ENCODE peak calls at places on chromosomes 11 and 22, in four cellular contexts. V is IMR-90, K is H1, C is mesenchymal stem cell. L is an unnamed sample.

GRCh38 chr22:50624347-50625130 is 3.4 kb downstream of the ARSA start:
- DNase-seq in C (no peak), K (peak; percentile 29), V (no peak), L (no peak)

GRCh38 chr11:83725718-83726117 is 439.6 kb upstream of the CCDC90B start:
- DNase-seq in C (peak; percentile 4), K (no peak), V (no peak), L (peak; percentile 64)

GRCh38 chr11:37632748-37633147 is 1034.7 kb upstream of the RAG2 start:
- DNase-seq in V (no peak), K (no peak), C (no peak), L (no peak)

GRCh38 chr22:47596176-47596690 is 833.8 kb downstream of the TBC1D22A start:
- DNase-seq in C (no peak), K (no peak), V (no peak), L (no peak)

GRCh38 chr22:20523118-20523983 is 15.9 kb downstream of the MED15 start:
- DNase-seq in K (no peak), V (peak; percentile 59), C (peak; percentile 77), L (peak; percentile 48)

GRCh38 chr11:9082575-9082974 is 8.8 kb downstream of the SCUBE2 start:
- DNase-seq in C (no peak), K (no peak), V (no peak), L (no peak)

GRCh38 chr11:44681698-44682097 is 45.1 kb upstream of the TSPAN18 start:
- DNase-seq in C (peak; percentile 80), K (no peak), V (peak; percentile 64), L (no peak)

GRCh38 chr11:112219476-112220232 is 6.6 kb upstream of the PTS start:
- DNase-seq in C (peak; percentile 81), K (no peak), V (peak; percentile 81), L (peak; percentile 77)

GRCh38 chr22:42080287-42080686 is 787 bp downstream of the SMDT1 start:
- DNase-seq in C (peak; percentile 75), V (peak; percentile 53), K (no peak), L (peak; percentile 25)

GRCh38 chr11:102061276-102061675 is 14.0 kb downstream of the CFAP300 start:
- DNase-seq in C (peak; percentile 10), V (peak; percentile 28), K (no peak), L (peak; percentile 22)

GRCh38 chr11:102064316-102064715 is 17.1 kb downstream of the CFAP300 start:
- DNase-seq in C (no peak), V (no peak), K (no peak), L (no peak)

GRCh38 chr11:102062106-102062505 is 14.9 kb downstream of the CFAP300 start:
- DNase-seq in K (no peak), C (no peak), V (no peak), L (no peak)
- H2BK5ac ChIP-seq in K (no peak overlapping the region), C (no peak overlapping the region), V (no peak overlapping the region), L (no peak overlapping the region)

GRCh38 chr22:17772963-17773605 is 1.2 kb downstream of the BID start:
- DNase-seq in C (peak; percentile 27), V (peak; percentile 56), K (no peak), L (no peak)

GRCh38 chr22:17769716-17770082 is 4.6 kb downstream of the BID start:
- DNase-seq in K (no peak), C (no peak), V (no peak), L (no peak)

GRCh38 chr22:17772249-17772962 is 1.9 kb downstream of the BID start:
- DNase-seq in V (peak; percentile 42), K (no peak), C (peak; percentile 18), L (no peak)

GRCh38 chr22:17769013-17769715 is 5.1 kb downstream of the BID start:
- DNase-seq in K (no peak), C (no peak), V (no peak), L (no peak)

GRCh38 chr22:17770180-17771077 is 3.8 kb downstream of the BID start:
- DNase-seq in C (no peak), K (peak; percentile 43), V (no peak), L (no peak)
- H2BK5ac ChIP-seq in C (no peak overlapping the region), K (no peak overlapping the region), V (no peak overlapping the region), L (no peak overlapping the region)

DNA sequence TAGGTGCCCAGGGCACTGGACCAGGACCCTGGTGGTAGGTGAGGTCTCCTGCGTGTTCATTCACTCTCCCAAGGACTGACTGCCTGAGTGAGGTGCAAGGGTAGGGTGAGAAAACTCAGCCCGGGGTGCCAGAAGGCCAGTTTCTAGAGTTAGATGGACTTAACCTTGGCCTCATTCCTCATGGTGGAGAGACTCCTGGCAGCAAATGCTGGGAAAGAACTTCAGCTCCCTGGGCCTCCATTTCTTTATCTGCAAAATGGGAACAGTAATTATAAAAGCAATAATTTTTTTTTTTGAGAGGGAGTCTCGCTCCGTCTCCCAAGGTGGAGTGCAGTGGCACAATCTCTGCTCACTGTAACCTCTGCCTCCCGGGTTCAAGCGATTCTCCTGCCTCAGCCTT is 47.7 kb downstream of the TRIOBP start:
- DNase-seq in K (no peak), V (no peak), C (no peak), L (peak; percentile 26)
- H2BK5ac ChIP-seq in K (no peak overlapping the region), V (no peak overlapping the region), C (no peak overlapping the region), L (no peak overlapping the region)

GRCh38 chr11:92225563-92226308 is 1.1 kb downstream of the FAT3 start:
- DNase-seq in K (peak; percentile 77), C (peak; percentile 5), V (no peak), L (peak; percentile 91)

GRCh38 chr11:92226331-92227232 is 2.0 kb downstream of the FAT3 start:
- DNase-seq in V (no peak), C (no peak), K (peak; percentile 81), L (peak; percentile 95)

GRCh38 chr11:92225206-92225562 is 566 bp downstream of the FAT3 start:
- DNase-seq in K (no peak), V (no peak), C (no peak), L (peak; percentile 54)

GRCh38 chr11:92222701-92223100 is 1.9 kb upstream of the FAT3 start:
- DNase-seq in K (no peak), C (no peak), V (no peak), L (no peak)

DNA sequence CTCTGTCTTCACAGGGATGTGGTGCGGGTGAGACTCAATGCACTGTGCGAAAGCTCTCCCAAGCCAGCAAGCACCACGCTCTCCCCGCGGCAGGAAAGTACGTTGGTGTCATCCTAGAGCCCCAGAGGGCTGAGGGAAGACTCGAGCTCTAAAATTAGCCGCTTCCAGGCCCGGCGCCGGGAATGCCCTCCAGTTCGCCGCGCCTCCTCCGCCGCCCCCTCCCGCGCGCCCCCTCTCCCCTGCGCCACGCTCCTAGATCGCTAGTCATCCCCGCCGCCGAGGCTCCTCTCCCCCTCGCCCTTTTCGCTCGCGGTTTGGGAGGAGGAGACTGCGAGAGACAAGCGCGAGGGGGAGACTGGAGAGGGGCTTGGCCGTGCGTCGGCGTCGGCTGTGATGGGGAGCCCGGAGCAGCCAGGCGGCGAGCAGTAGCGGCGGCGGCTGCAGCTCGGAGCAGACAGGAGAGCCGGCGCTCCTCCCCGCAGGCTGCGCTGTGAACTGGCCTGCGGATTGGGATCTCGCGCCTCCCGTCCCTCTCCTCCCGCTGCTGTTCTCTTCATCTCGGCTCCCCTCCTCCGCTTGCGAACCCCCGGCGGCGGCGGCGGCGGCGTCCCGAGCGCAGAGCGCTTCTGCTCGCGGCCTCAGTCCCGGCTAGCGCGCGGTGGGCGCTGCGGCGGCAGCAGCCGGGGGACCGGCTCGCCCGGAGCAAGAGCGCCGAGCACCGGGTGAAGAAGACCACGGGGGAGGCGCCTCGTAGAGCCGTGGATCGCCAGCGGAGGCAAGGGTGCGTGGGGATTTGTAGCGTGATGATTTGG is at the start of gene FAT3:
- DNase-seq in K (peak; percentile 77), V (peak; percentile 41), C (peak; percentile 52), L (peak; percentile 94)
- H2BK5ac ChIP-seq in K (peak within 1 kb of the TSS; percentile 72), V (no peak within 1 kb of the TSS), C (no peak within 1 kb of the TSS), L (peak within 1 kb of the TSS; percentile 55)

GRCh38 chr22:27223317-27224177 is 566.2 kb downstream of the MIAT start:
- DNase-seq in C (peak; percentile 95), V (peak; percentile 89), K (no peak), L (peak; percentile 46)

GRCh38 chr22:27228771-27229170 is 571.4 kb downstream of the MIAT start:
- DNase-seq in V (no peak), K (no peak), C (no peak), L (peak; percentile 36)

GRCh38 chr22:27222178-27222577 is 564.8 kb downstream of the MIAT start:
- DNase-seq in V (no peak), K (no peak), C (no peak), L (no peak)

GRCh38 chr22:27226666-27227065 is 569.3 kb downstream of the MIAT start:
- DNase-seq in V (peak; percentile 31), K (no peak), C (peak; percentile 63), L (no peak)

DNA sequence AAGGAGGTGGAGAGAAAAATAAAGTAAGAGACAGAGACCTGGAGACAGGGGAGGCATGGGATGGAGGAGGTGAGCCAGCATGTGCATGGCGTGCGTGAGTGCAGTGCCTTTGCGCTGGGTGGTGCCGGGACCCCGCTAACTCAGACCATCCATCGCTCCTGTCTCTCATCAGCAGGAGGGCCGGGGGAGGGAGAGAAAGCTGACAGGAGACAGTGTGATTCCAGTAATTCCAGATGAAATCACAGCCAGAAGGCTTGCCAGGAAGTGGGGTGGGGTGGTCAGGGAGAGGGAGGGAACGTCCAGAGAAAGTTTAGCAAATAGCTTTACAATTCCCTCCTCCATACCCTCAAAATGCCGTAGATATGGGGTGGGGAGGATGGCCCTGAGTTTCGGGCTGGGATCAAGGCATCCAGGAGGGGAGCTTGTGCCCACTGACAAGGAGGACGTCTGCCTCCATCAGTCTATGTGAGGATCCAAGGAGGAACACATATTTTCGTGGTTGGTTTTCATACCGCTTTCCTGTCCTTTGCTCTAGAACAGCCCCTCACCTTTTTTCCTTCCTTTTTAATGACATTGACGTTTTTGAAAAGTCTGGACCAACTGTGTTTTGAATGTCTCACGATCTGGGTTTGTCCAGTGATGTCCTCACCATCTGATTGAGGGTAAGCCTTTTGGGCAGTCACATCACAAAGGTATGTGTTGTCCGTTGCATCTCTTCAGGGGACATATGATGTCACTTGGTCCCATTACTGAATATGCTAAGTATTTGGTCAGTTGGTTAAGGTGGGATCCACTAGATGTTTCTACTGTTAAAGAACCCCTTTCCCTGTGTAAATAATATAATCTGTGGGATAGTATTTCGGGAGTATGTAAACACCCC is 567.3 kb downstream of the MIAT start:
- DNase-seq in K (no peak), C (peak; percentile 90), V (peak; percentile 36), L (no peak)
- H2BK5ac ChIP-seq in K (no peak overlapping the region), C (peak overlapping the region; percentile 85), V (no peak overlapping the region), L (no peak overlapping the region)

DNA sequence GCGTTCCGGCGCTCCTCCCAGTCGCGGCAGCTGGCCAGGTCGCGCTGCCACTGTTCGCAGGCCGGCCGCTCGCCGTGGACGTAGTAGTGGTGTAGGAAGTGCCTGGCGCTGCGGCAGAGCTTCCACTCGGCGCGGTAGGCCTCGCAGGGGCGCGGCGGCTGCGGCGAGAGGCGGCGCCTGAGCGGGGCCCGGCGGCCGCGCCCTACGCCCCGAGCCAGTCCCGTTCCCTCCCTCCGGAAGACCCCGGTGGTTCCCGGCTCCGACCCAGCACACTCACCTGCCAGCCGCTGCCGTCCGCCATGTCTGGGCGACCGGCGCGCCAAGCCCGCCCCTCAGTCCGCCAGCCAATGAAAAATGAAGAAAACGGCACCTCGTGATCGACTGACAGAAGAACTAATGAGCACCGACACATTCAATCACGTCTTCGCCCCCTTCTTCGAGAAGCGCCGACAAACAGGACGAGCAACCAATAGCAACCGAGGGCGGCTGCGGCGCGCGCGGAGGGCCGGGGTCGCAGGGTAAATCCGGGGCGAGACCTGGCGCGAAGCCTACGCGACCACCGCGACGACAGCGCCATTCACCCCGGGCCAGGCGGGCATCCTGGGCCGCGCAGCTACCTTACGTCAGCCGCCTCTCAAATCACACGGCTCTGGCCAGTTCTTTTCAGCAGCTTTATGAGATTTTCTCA is at the start of gene C22orf39:
- DNase-seq in K (peak; percentile 92), V (peak; percentile 92), C (peak; percentile 95), L (peak; percentile 98)
- H2BK5ac ChIP-seq in K (peak within 1 kb of the TSS; percentile 90), V (peak within 1 kb of the TSS; percentile 58), C (no peak within 1 kb of the TSS), L (peak within 1 kb of the TSS; percentile 17)

L was measured in mesendoderm.